ENCODE peak calls at places on chromosomes 1 and 21, in nine cellular contexts. One of them, this sample, is unnamed. For H3K36me3, the result is how much of the 10 kb centered on the place peaks cover.

GRCh38 chr1:161848676-161849075 is 82.6 kb downstream of the ATF6 start:
- DNase-seq in ovary: no peak
- DNase-seq in H1: no peak
- DNase-seq in sigmoid colon: no peak
- DNase-seq in transverse colon: no peak
- DNase-seq in K562: no peak
- DNase-seq in HepG2: no peak
- DNase-seq in tibial nerve: no peak
- DNase-seq in suprapubic skin: no peak
- DNase-seq in this sample: no peak

GRCh38 chr1:61463220-61463619 is 261.7 kb downstream of the TM2D1 start:
- DNase-seq in HepG2: no peak
- DNase-seq in suprapubic skin: no peak
- DNase-seq in ovary: no peak
- DNase-seq in tibial nerve: no peak
- DNase-seq in H1: no peak
- DNase-seq in sigmoid colon: no peak
- DNase-seq in transverse colon: no peak
- DNase-seq in K562: no peak
- DNase-seq in this sample: no peak

GRCh38 chr1:244545511-244545910 is 84.4 kb downstream of the CATSPERE start:
- DNase-seq in sigmoid colon: no peak
- DNase-seq in ovary: no peak
- DNase-seq in tibial nerve: no peak
- DNase-seq in HepG2: no peak
- DNase-seq in H1: no peak
- DNase-seq in transverse colon: no peak
- DNase-seq in suprapubic skin: no peak
- DNase-seq in K562: no peak
- DNase-seq in this sample: no peak

GRCh38 chr1:201295861-201296260 is 12.6 kb downstream of the PKP1 start:
- DNase-seq in ovary: no peak
- DNase-seq in tibial nerve: no peak
- DNase-seq in HepG2: no peak
- DNase-seq in sigmoid colon: no peak
- DNase-seq in transverse colon: no peak
- DNase-seq in H1: no peak
- DNase-seq in K562: no peak
- DNase-seq in suprapubic skin: no peak
- DNase-seq in this sample: no peak

GRCh38 chr1:212722270-212722945 is 22.8 kb upstream of the BATF3 start:
- DNase-seq in HepG2: no peak
- DNase-seq in transverse colon: no peak
- DNase-seq in K562: no peak
- DNase-seq in ovary: no peak
- DNase-seq in tibial nerve: no peak
- DNase-seq in sigmoid colon: no peak
- DNase-seq in H1: no peak
- DNase-seq in suprapubic skin: no peak
- DNase-seq in this sample: no peak

GRCh38 chr1:61092643-61093042 is 10.3 kb downstream of the NFIA start:
- DNase-seq in ovary: no peak
- DNase-seq in sigmoid colon: no peak
- DNase-seq in tibial nerve: no peak
- DNase-seq in K562: no peak
- DNase-seq in transverse colon: no peak
- DNase-seq in HepG2: no peak
- DNase-seq in suprapubic skin: no peak
- DNase-seq in H1: no peak
- DNase-seq in this sample: no peak

GRCh38 chr1:236143104-236143948 is 987 bp downstream of the GPR137B start:
- DNase-seq in tibial nerve: no peak
- DNase-seq in sigmoid colon: no peak
- DNase-seq in suprapubic skin: no peak
- DNase-seq in H1: no peak
- DNase-seq in K562: no peak
- DNase-seq in transverse colon: no peak
- DNase-seq in HepG2: no peak
- DNase-seq in ovary: no peak
- DNase-seq in this sample: no peak

GRCh38 chr1:59092126-59092525 is 204.8 kb upstream of the FGGY start:
- DNase-seq in suprapubic skin: no peak
- DNase-seq in HepG2: no peak
- DNase-seq in K562: no peak
- DNase-seq in ovary: no peak
- DNase-seq in sigmoid colon: no peak
- DNase-seq in transverse colon: no peak
- DNase-seq in tibial nerve: no peak
- DNase-seq in H1: no peak
- DNase-seq in this sample: no peak

GRCh38 chr1:114152211-114153050 is 1.2 kb downstream of the SYT6 start:
- DNase-seq in K562: no peak
- DNase-seq in H1: no peak
- DNase-seq in suprapubic skin: no peak
- DNase-seq in ovary: peak
- DNase-seq in HepG2: no peak
- DNase-seq in tibial nerve: no peak
- DNase-seq in sigmoid colon: peak
- DNase-seq in transverse colon: peak
- DNase-seq in this sample: peak

GRCh38 chr21:14040386-14040785 is 170.4 kb downstream of the LIPI start:
- DNase-seq in ovary: no peak
- DNase-seq in tibial nerve: no peak
- DNase-seq in K562: no peak
- DNase-seq in transverse colon: no peak
- DNase-seq in sigmoid colon: no peak
- DNase-seq in H1: no peak
- DNase-seq in HepG2: no peak
- DNase-seq in suprapubic skin: no peak
- DNase-seq in this sample: no peak

GRCh38 chr1:244048566-244049141 is 2.4 kb upstream of the ZBTB18 start:
- DNase-seq in sigmoid colon: no peak
- DNase-seq in suprapubic skin: no peak
- DNase-seq in K562: no peak
- DNase-seq in transverse colon: no peak
- DNase-seq in ovary: no peak
- DNase-seq in HepG2: no peak
- DNase-seq in tibial nerve: no peak
- DNase-seq in H1: no peak
- DNase-seq in this sample: no peak

GRCh38 chr1:159040893-159041724 is 31.4 kb downstream of the IFI16 start:
- DNase-seq in transverse colon: no peak
- DNase-seq in HepG2: no peak
- DNase-seq in sigmoid colon: no peak
- DNase-seq in suprapubic skin: no peak
- DNase-seq in tibial nerve: no peak
- DNase-seq in H1: no peak
- DNase-seq in K562: no peak
- DNase-seq in ovary: no peak
- DNase-seq in this sample: no peak

DNA sequence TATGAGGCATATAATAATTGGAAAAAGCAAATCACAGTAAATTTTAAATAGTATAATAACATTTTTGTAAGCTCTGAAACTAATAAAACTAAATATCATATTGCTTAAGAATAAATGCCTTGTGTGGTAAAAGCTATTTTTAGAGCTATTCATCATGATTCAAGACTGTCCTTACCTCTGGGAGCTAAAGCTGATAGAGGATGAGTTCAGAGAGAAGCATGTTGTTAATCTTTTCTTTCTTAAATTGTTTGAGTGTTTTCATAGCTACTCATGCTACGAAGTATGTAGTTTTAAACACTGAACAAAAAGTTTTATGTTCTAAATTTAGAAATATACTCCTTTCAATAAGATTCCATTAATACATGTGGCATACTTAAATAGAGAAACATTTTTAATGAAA is 30.5 kb downstream of the IFI16 start:
- DNase-seq in tibial nerve: no peak
- DNase-seq in sigmoid colon: no peak
- DNase-seq in K562: no peak
- DNase-seq in HepG2: no peak
- DNase-seq in H1: no peak
- DNase-seq in ovary: no peak
- DNase-seq in transverse colon: no peak
- DNase-seq in suprapubic skin: no peak
- DNase-seq in this sample: no peak
- TF ChIP-seq EP300 in tibial nerve: no peak
- TF ChIP-seq EP300 in sigmoid colon: no peak
- TF ChIP-seq EP300 in K562: no peak
- TF ChIP-seq EP300 in HepG2: no peak
- TF ChIP-seq EP300 in H1: no peak
- TF ChIP-seq EP300 in ovary: no peak
- TF ChIP-seq EP300 in transverse colon: no peak
- TF ChIP-seq EP300 in suprapubic skin: no peak
- TF ChIP-seq EP300 in this sample: no peak

GRCh38 chr1:27849951-27850350 is 19.4 kb downstream of the PPP1R8 start:
- DNase-seq in K562: no peak
- DNase-seq in HepG2: no peak
- DNase-seq in tibial nerve: no peak
- DNase-seq in ovary: no peak
- DNase-seq in transverse colon: no peak
- DNase-seq in suprapubic skin: peak
- DNase-seq in H1: no peak
- DNase-seq in sigmoid colon: peak
- DNase-seq in this sample: no peak
- H3K36me3 ChIP-seq in K562: half or more
- H3K36me3 ChIP-seq in HepG2: half or more
- H3K36me3 ChIP-seq in tibial nerve: under half
- H3K36me3 ChIP-seq in ovary: under half
- H3K36me3 ChIP-seq in transverse colon: half or more
- H3K36me3 ChIP-seq in suprapubic skin: half or more
- H3K36me3 ChIP-seq in H1: half or more
- H3K36me3 ChIP-seq in sigmoid colon: under half
- H3K36me3 ChIP-seq in this sample: half or more

GRCh38 chr1:8340456-8340855 is 22.5 kb downstream of the SLC45A1 start:
- DNase-seq in transverse colon: no peak
- DNase-seq in H1: no peak
- DNase-seq in ovary: no peak
- DNase-seq in HepG2: no peak
- DNase-seq in sigmoid colon: no peak
- DNase-seq in K562: no peak
- DNase-seq in tibial nerve: no peak
- DNase-seq in suprapubic skin: no peak
- DNase-seq in this sample: no peak

GRCh38 chr1:8343044-8343443 is 25.1 kb downstream of the SLC45A1 start:
- DNase-seq in H1: no peak
- DNase-seq in suprapubic skin: no peak
- DNase-seq in transverse colon: no peak
- DNase-seq in HepG2: no peak
- DNase-seq in ovary: no peak
- DNase-seq in tibial nerve: no peak
- DNase-seq in sigmoid colon: no peak
- DNase-seq in K562: no peak
- DNase-seq in this sample: no peak

GRCh38 chr1:8344893-8345507 is 27.1 kb downstream of the SLC45A1 start:
- DNase-seq in H1: no peak
- DNase-seq in suprapubic skin: no peak
- DNase-seq in transverse colon: no peak
- DNase-seq in sigmoid colon: no peak
- DNase-seq in HepG2: no peak
- DNase-seq in ovary: no peak
- DNase-seq in K562: no peak
- DNase-seq in tibial nerve: no peak
- DNase-seq in this sample: no peak

GRCh38 chr1:8343464-8344001 is 25.6 kb downstream of the SLC45A1 start:
- DNase-seq in sigmoid colon: peak
- DNase-seq in transverse colon: peak
- DNase-seq in ovary: peak
- DNase-seq in suprapubic skin: peak
- DNase-seq in H1: no peak
- DNase-seq in tibial nerve: peak
- DNase-seq in HepG2: peak
- DNase-seq in K562: no peak
- DNase-seq in this sample: peak

GRCh38 chr1:8342325-8342724 is 24.4 kb downstream of the SLC45A1 start:
- DNase-seq in HepG2: peak
- DNase-seq in transverse colon: no peak
- DNase-seq in sigmoid colon: no peak
- DNase-seq in suprapubic skin: no peak
- DNase-seq in tibial nerve: no peak
- DNase-seq in H1: no peak
- DNase-seq in ovary: peak
- DNase-seq in K562: no peak
- DNase-seq in this sample: no peak
- TF ChIP-seq CTCF in HepG2: peak
- TF ChIP-seq CTCF in transverse colon: no peak
- TF ChIP-seq CTCF in sigmoid colon: no peak
- TF ChIP-seq CTCF in suprapubic skin: no peak
- TF ChIP-seq CTCF in tibial nerve: no peak
- TF ChIP-seq CTCF in H1: no peak
- TF ChIP-seq CTCF in ovary: no peak
- TF ChIP-seq CTCF in K562: no peak
- TF ChIP-seq CTCF in this sample: no peak

GRCh38 chr1:109768335-109768650 is 4.6 kb upstream of the EPS8L3 start:
- DNase-seq in suprapubic skin: no peak
- DNase-seq in sigmoid colon: no peak
- DNase-seq in ovary: peak
- DNase-seq in transverse colon: peak
- DNase-seq in tibial nerve: no peak
- DNase-seq in HepG2: no peak
- DNase-seq in H1: no peak
- DNase-seq in K562: no peak
- DNase-seq in this sample: peak
- TF ChIP-seq EP300 in suprapubic skin: no peak
- TF ChIP-seq EP300 in sigmoid colon: no peak
- TF ChIP-seq EP300 in ovary: no peak
- TF ChIP-seq EP300 in transverse colon: no peak
- TF ChIP-seq EP300 in tibial nerve: no peak
- TF ChIP-seq EP300 in HepG2: no peak
- TF ChIP-seq EP300 in H1: no peak
- TF ChIP-seq EP300 in K562: no peak
- TF ChIP-seq EP300 in this sample: no peak

GRCh38 chr1:28510350-28511223 is 4.7 kb downstream of the RCC1 start:
- DNase-seq in H1: no peak
- DNase-seq in transverse colon: no peak
- DNase-seq in tibial nerve: no peak
- DNase-seq in ovary: no peak
- DNase-seq in K562: no peak
- DNase-seq in HepG2: peak
- DNase-seq in sigmoid colon: no peak
- DNase-seq in suprapubic skin: no peak
- DNase-seq in this sample: no peak
- H3K36me3 ChIP-seq in H1: half or more
- H3K36me3 ChIP-seq in transverse colon: under half
- H3K36me3 ChIP-seq in tibial nerve: under half
- H3K36me3 ChIP-seq in ovary: under half
- H3K36me3 ChIP-seq in K562: half or more
- H3K36me3 ChIP-seq in HepG2: half or more
- H3K36me3 ChIP-seq in sigmoid colon: under half
- H3K36me3 ChIP-seq in suprapubic skin: half or more
- H3K36me3 ChIP-seq in this sample: half or more